ENCODE peak calls at places on chromosomes 13 and 19, in four cellular contexts. V, E, I and K are unnamed samples.

GRCh38 chr13:98532254-98532653 is 44.7 kb downstream of the STK24 start:
- DNase-seq in V (no peak), E (no peak), I (no peak), K (no peak)

GRCh38 chr13:25213716-25214115 is 41.6 kb upstream of the AMER2 start:
- DNase-seq in V (no peak), E (no peak), I (no peak), K (no peak)

GRCh38 chr19:51689751-51690358 is 3.3 kb upstream of the SPACA6 start:
- DNase-seq in V (peak; percentile 24), E (no peak), I (no peak), K (no peak)

GRCh38 chr13:112457081-112457480 is 80.9 kb downstream of the SPACA7 start:
- DNase-seq in V (no peak), E (no peak), I (no peak), K (no peak)

GRCh38 chr19:46975918-46976782 is 43.5 kb upstream of the NPAS1 start:
- DNase-seq in V (peak; percentile 92), E (no peak), I (peak; percentile 93), K (no peak)

GRCh38 chr13:77479326-77479725 is 56.2 kb upstream of the SCEL start:
- DNase-seq in V (no peak), E (no peak), I (no peak), K (no peak)

GRCh38 chr19:33424181-33424580 is 50.7 kb downstream of the CEBPG start:
- DNase-seq in V (no peak), E (no peak), I (no peak), K (no peak)

GRCh38 chr13:94079876-94080275 is 399.6 kb downstream of the DCT start:
- DNase-seq in V (no peak), E (no peak), I (peak; percentile 54), K (no peak)

GRCh38 chr19:49642488-49643035 is 553 bp downstream of the SCAF1 start:
- DNase-seq in V (no peak), E (peak; percentile 57), I (no peak), K (no peak)

GRCh38 chr19:45444318-45445041 is 20.8 kb upstream of the ERCC1 start:
- DNase-seq in V (peak; percentile 88), E (peak; percentile 85), I (peak; percentile 70), K (peak; percentile 78)

GRCh38 chr19:517721-518136 is 10.4 kb downstream of the TPGS1 start:
- DNase-seq in V (no peak), E (no peak), I (no peak), K (no peak)

GRCh38 chr19:33273065-33273736 is 29.1 kb downstream of the CEBPA start:
- DNase-seq in V (no peak), E (no peak), I (no peak), K (no peak)

GRCh38 chr19:35350591-35350990 is 2.9 kb downstream of the FFAR1 start:
- DNase-seq in V (no peak), E (peak; percentile 66), I (no peak), K (peak; percentile 26)

GRCh38 chr13:59458908-59459579 is 704.7 kb downstream of the DIAPH3 start:
- DNase-seq in V (peak; percentile 79), E (no peak), I (peak; percentile 85), K (no peak)

GRCh38 chr13:110716235-110716505 is 2.7 kb downstream of the ING1 start:
- DNase-seq in V (peak; percentile 6), E (peak; percentile 29), I (no peak), K (no peak)

GRCh38 chr13:111961236-111961635 is 105.7 kb upstream of the SOX1 start:
- DNase-seq in V (no peak), E (no peak), I (no peak), K (no peak)

GRCh38 chr13:47268270-47268669 is 371.4 kb upstream of the HTR2A start:
- DNase-seq in V (no peak), E (no peak), I (no peak), K (no peak)

GRCh38 chr19:9171393-9171991 is 7.3 kb upstream of the OR7D2 start:
- DNase-seq in V (no peak), E (no peak), I (no peak), K (no peak)

GRCh38 chr19:38062959-38063786 is 156.2 kb downstream of the SIPA1L3 start:
- DNase-seq in V (no peak), E (no peak), I (peak; percentile 65), K (no peak)

GRCh38 chr13:110756268-110756667 is 42.8 kb downstream of the ING1 start:
- DNase-seq in V (peak; percentile 90), E (no peak), I (peak; percentile 95), K (no peak)

GRCh38 chr13:46778879-46779278 is 18.1 kb downstream of the ESD start:
- DNase-seq in V (no peak), E (no peak), I (peak; percentile 68), K (no peak)

GRCh38 chr19:50823389-50824042 is at the start of gene KLK1:
- DNase-seq in V (no peak), E (no peak), I (no peak), K (no peak)

GRCh38 chr13:23086951-23087350 is 93.8 kb upstream of the SGCG start:
- DNase-seq in V (no peak), E (no peak), I (no peak), K (no peak)
- H3K27ac ChIP-seq in V (no peak overlapping the region), E (no peak overlapping the region), I (no peak overlapping the region), K (no peak overlapping the region)

DNA sequence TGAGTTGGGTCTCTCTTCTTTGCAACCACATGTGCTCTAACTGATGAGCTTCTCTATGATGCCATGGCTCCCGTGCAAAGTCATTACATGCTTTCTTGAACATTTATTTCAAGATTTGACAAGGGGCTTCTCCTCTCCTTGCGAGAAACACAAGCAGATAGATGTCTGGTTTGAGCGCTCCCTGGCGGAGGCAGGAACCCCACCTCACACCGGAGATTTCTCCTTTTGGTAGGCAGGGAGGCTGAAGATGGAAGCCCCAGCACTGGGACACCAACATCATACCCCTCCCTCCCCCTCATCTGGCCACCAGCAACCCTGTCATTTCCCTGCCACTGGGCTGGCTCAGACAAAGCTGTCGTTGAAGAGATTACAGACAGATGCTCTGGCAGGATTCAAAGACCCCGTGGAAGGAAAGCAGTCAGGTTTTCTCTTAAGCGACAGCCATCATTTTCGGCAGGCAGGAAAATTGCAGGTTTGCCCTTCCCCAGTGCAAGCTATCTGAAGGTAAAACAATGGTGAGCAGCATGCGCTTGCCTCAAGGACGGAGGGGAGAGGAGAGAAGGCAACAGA is 344.0 kb upstream of the TSHZ3 start:
- DNase-seq in V (no peak), E (no peak), I (no peak), K (no peak)
- H3K27ac ChIP-seq in V (no peak overlapping the region), E (no peak overlapping the region), I (no peak overlapping the region), K (no peak overlapping the region)

GRCh38 chr19:4497770-4498389 is 20.4 kb downstream of the PLIN4 start:
- DNase-seq in V (no peak), E (no peak), I (no peak), K (no peak)
- H3K27ac ChIP-seq in V (no peak overlapping the region), E (no peak overlapping the region), I (no peak overlapping the region), K (no peak overlapping the region)

GRCh38 chr13:91351980-91352379 is 4.5 kb downstream of the MIR17HG start:
- DNase-seq in V (no peak), E (peak; percentile 45), I (no peak), K (no peak)

GRCh38 chr13:91347996-91348905 is 764 bp downstream of the MIR17HG start:
- DNase-seq in V (no peak), E (peak; percentile 93), I (no peak), K (peak; percentile 71)

GRCh38 chr13:91348906-91349435 is 1.5 kb downstream of the MIR17HG start:
- DNase-seq in V (peak; percentile 79), E (peak; percentile 100), I (peak; percentile 79), K (peak; percentile 89)

GRCh38 chr13:91351123-91351522 is 3.6 kb downstream of the MIR17HG start:
- DNase-seq in V (no peak), E (peak; percentile 47), I (no peak), K (no peak)

DNA sequence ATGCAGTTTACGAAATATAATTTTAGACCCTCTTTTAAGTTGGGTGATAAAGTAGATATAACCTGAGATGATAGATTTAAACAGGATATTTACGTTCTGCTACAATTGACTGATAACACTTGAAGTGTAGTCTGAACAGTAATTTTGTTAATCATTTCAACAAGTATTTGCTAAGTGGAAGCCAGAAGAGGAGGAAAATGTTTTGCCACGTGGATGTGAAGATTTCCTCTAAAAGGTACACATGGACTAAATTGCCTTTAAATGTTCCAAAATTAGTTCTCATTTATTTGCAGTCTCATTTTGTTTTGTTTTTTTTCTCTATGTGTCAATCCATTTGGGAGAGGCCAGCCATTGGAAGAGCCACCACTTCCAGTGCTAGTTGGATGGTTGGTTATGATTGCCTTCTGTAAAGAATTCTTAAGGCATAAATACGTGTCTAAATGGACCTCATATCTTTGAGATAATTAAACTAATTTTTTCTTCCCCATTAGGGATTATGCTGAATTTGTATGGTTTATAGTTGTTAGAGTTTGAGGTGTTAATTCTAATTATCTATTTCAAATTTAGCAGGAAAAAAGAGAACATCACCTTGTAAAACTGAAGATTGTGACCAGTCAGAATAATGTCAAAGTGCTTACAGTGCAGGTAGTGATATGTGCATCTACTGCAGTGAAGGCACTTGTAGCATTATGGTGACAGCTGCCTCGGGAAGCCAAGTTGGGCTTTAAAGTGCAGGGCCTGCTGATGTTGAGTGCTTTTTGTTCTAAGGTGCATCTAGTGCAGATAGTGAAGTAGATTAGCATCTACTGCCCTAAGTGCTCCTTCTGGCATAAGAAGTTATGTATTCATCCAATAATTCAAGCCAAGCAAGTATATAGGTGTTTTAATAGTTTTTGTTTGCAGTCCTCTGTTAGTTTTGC is 2.8 kb downstream of the MIR17HG start:
- DNase-seq in V (no peak), E (peak; percentile 71), I (no peak), K (no peak)
- H3K27ac ChIP-seq in V (no peak overlapping the region), E (peak overlapping the region; percentile 75), I (no peak overlapping the region), K (no peak overlapping the region)

GRCh38 chr19:15264061-15264932 is 32.0 kb upstream of the EPHX3 start:
- DNase-seq in V (peak; percentile 51), E (peak; percentile 76), I (peak; percentile 65), K (peak; percentile 67)
- H3K27ac ChIP-seq in V (no peak overlapping the region), E (no peak overlapping the region), I (peak overlapping the region; percentile 7), K (no peak overlapping the region)

DNA sequence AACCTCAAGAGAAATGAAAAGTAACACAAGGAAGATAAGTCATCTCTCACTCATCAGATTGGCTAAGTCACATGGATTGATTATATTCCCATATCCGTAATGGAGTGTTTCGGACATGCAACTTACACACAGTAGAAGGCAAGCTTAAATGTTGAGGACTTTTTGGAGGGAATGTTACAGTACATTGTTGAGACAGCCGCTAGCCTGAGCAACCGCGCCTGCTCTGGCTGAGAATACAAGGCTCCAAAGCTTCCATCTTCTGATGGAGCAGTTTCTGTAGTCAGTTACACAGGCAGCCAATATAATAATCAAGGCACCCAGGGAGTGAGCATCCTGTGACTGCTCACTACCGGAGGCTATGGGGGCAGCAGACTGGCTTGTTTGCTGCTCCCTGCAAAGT is 1.0 kb upstream of the CRYL1 start:
- DNase-seq in V (peak; percentile 6), E (no peak), I (peak; percentile 19), K (no peak)
- H3K27ac ChIP-seq in V (no peak overlapping the region), E (no peak overlapping the region), I (no peak overlapping the region), K (no peak overlapping the region)

GRCh38 chr13:44223785-44224432 is 149.7 kb upstream of the SERP2 start:
- DNase-seq in V (no peak), E (no peak), I (no peak), K (no peak)
- H3K27ac ChIP-seq in V (no peak overlapping the region), E (no peak overlapping the region), I (no peak overlapping the region), K (no peak overlapping the region)